ENCODE peak calls at places on chromosomes 11 and 22, in ten cellular contexts. E is stimulated activated naive CD8-positive, alpha-beta T cell treated with anti-CD3 and anti-CD28 coated beads, Interleukin-15, amount 100 ng/mL, for 72 hours; N is cardiac muscle cell; S is activated CD4-positive, CD25-positive, alpha-beta regulatory T cell; R is NCI-H1417; J is NCI-H1105; T is CD4-positive, CD25-positive, alpha-beta regulatory T cell; U is stimulated activated CD8-positive, alpha-beta memory T cell treated with anti-CD3 and anti-CD28 coated beads, Interleukin-2, amount 100 ng/mL, for 48 hours; A is HTR-8/SVneo; L is stimulated activated CD4-positive, alpha-beta T cell treated with anti-CD3 and anti-CD28 coated beads, Interleukin-15, amount 100 ng/mL, for 1 hour. H is an unnamed sample.

GRCh38 chr11:117876341-117877119 is at the start of gene FXYD6:
- DNase-seq in E (no peak), N (peak), S (no peak), R (peak), J (peak), T (no peak), U (no peak), A (peak), L (no peak), H (no peak)

GRCh38 chr11:17162376-17162775 is 45.4 kb downstream of the PIK3C2A start:
- DNase-seq in E (no peak), N (no peak), S (no peak), R (no peak), J (no peak), T (no peak), U (no peak), A (no peak), L (no peak), H (no peak)

GRCh38 chr11:119599864-119600593 is 129.0 kb downstream of the NECTIN1 start:
- DNase-seq in E (no peak), N (no peak), S (no peak), R (no peak), J (no peak), T (no peak), U (no peak), A (no peak), L (no peak), H (no peak)

GRCh38 chr11:34926831-34927132 is 10.4 kb downstream of the PDHX start:
- DNase-seq in E (no peak), N (no peak), S (no peak), R (no peak), J (no peak), T (no peak), U (no peak), A (no peak), L (no peak), H (no peak)

GRCh38 chr22:29265929-29266328 is 1.9 kb downstream of the RHBDD3 start:
- DNase-seq in E (no peak), N (no peak), S (no peak), R (no peak), J (no peak), T (no peak), U (no peak), A (no peak), L (no peak), H (no peak)

GRCh38 chr22:40107756-40108437 is 69.8 kb upstream of the TNRC6B start:
- DNase-seq in E (no peak), N (no peak), S (no peak), R (no peak), J (no peak), T (peak), U (peak), A (no peak), L (no peak), H (no peak)

GRCh38 chr11:12754582-12755250 is 80.5 kb downstream of the TEAD1 start:
- DNase-seq in E (no peak), N (no peak), S (no peak), R (peak), J (peak), T (no peak), U (no peak), A (no peak), L (no peak), H (no peak)

GRCh38 chr11:7418061-7418460 is 67.2 kb upstream of the OLFML1 start:
- DNase-seq in E (no peak), N (no peak), S (no peak), R (no peak), J (no peak), T (no peak), U (no peak), A (no peak), L (no peak), H (no peak)

GRCh38 chr11:20047006-20047405 is 113.3 kb downstream of the DBX1 start:
- DNase-seq in E (no peak), N (no peak), S (no peak), R (no peak), J (no peak), T (no peak), U (no peak), A (no peak), L (no peak), H (no peak)

GRCh38 chr11:127528297-127528696 is 527.7 kb upstream of the KIRREL3 start:
- DNase-seq in E (no peak), N (no peak), S (no peak), R (no peak), J (no peak), T (no peak), U (no peak), A (no peak), L (no peak), H (no peak)

H was measured in GM13976.